ENCODE peak calls at places on chromosomes 11 and 22, in four cellular contexts. H is PC-3, R is GM23248, G is astrocyte. Z is an unnamed sample. For H4K20me1, the result is how much of the 10 kb centered on the place peaks cover.

GRCh38 chr11:9533736-9534473 is 39.6 kb upstream of the WEE1 start:
- DNase-seq in H (no peak), G (peak), R (no peak), Z (no peak)

GRCh38 chr22:50703726-50704509 is 31.3 kb downstream of the SHANK3 start:
- DNase-seq in R (no peak), H (no peak), G (no peak), Z (no peak)

GRCh38 chr11:34840736-34841386 is 75.3 kb downstream of the APIP start:
- DNase-seq in H (peak), R (peak), G (no peak), Z (peak)

GRCh38 chr11:60303661-60304060 is 23.2 kb downstream of the MS4A4A start:
- DNase-seq in G (no peak), R (no peak), H (peak), Z (no peak)

GRCh38 chr11:235180-235997 is 753 bp downstream of the SIRT3 start:
- DNase-seq in R (no peak), G (no peak), H (no peak), Z (no peak)

GRCh38 chr11:47967577-47968230 is 12.7 kb upstream of the PTPRJ start:
- DNase-seq in H (no peak), R (peak), G (peak), Z (no peak)

GRCh38 chr11:128422576-128423370 is 164.6 kb downstream of the ETS1 start:
- DNase-seq in H (no peak), G (no peak), R (no peak), Z (no peak)

GRCh38 chr11:119892311-119892808 is 163.4 kb upstream of the NECTIN1 start:
- DNase-seq in H (no peak), R (no peak), G (no peak), Z (no peak)

GRCh38 chr22:23305922-23306374 is 125.6 kb downstream of the BCR start:
- DNase-seq in G (peak), H (no peak), R (peak), Z (no peak)

GRCh38 chr11:8310743-8311298 is 47.1 kb upstream of the LMO1 start:
- DNase-seq in R (no peak), G (no peak), H (no peak), Z (no peak)

GRCh38 chr11:25928076-25928475 is 403.9 kb upstream of the ANO3 start:
- DNase-seq in H (no peak), R (no peak), G (no peak), Z (no peak)

GRCh38 chr22:37330200-37331033 is 48.1 kb downstream of the CYTH4 start:
- DNase-seq in R (peak), G (peak), H (peak), Z (peak)

GRCh38 chr11:9750551-9750950 is 86.7 kb downstream of the SWAP70 start:
- DNase-seq in G (no peak), R (no peak), H (peak), Z (no peak)

GRCh38 chr11:75275581-75275980 is 35.0 kb downstream of the TPBGL start:
- DNase-seq in H (no peak), R (no peak), G (no peak), Z (peak)

GRCh38 chr11:9313648-9314290 is 624 bp downstream of the TMEM41B start:
- DNase-seq in R (peak), G (peak), H (peak), Z (peak)

GRCh38 chr11:22753401-22753800 is 76.2 kb downstream of the SVIP start:
- DNase-seq in H (no peak), R (no peak), G (no peak), Z (no peak)

GRCh38 chr11:134544095-134544815 is 132.2 kb upstream of the B3GAT1 start:
- DNase-seq in R (no peak), H (no peak), G (no peak), Z (no peak)

GRCh38 chr22:30314918-30315317 is 11.8 kb downstream of the TBC1D10A start:
- DNase-seq in H (no peak), R (no peak), G (peak), Z (no peak)

GRCh38 chr22:42114721-42115120 is 15.9 kb downstream of the CYP2D6 start:
- DNase-seq in G (no peak), H (peak), R (peak), Z (peak)

GRCh38 chr11:76067099-76067498 is 139.2 kb downstream of the WNT11 start:
- DNase-seq in G (peak), R (peak), H (no peak), Z (no peak)

GRCh38 chr11:724733-725386 is 18.8 kb downstream of the EPS8L2 start:
- DNase-seq in R (no peak), G (no peak), H (no peak), Z (no peak)

GRCh38 chr11:35261197-35261596 is 122.2 kb downstream of the CD44 start:
- DNase-seq in H (no peak), R (no peak), G (no peak), Z (no peak)

GRCh38 chr22:33065230-33065629 is 7.0 kb upstream of the SYN3 start:
- DNase-seq in H (no peak), G (no peak), R (no peak), Z (no peak)

GRCh38 chr11:118437736-118438125 is 1.4 kb downstream of the KMT2A start:
- DNase-seq in G (peak), H (peak), R (peak), Z (peak)

GRCh38 chr11:118441770-118442169 is 5.5 kb downstream of the KMT2A start:
- DNase-seq in R (peak), H (no peak), G (no peak), Z (no peak)

GRCh38 chr11:118438314-118438931 is 2.1 kb downstream of the KMT2A start:
- DNase-seq in G (peak), H (peak), R (peak), Z (peak)

GRCh38 chr11:118437046-118437735 is 899 bp downstream of the KMT2A start:
- DNase-seq in H (peak), R (peak), G (peak), Z (peak)

DNA sequence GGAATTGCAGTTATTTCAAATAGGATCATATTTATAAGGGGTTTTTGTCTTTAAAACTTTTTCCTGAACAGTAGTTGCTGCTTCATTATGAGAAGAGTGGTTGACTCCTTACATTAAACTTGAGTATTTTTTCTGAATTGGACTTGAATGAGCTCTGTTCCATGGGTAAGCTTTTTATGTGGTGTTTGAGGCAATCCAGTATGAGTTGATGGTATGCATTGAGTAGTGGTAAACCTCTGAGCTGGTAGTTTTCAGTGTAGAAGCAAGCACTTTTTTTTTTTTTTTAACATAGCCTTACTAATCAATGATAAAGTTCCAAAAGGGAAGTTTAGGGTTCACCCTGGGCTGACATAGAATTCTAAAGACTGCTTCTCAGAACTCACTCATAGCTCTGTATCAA is 3.4 kb downstream of the KMT2A start:
- DNase-seq in H (no peak), G (no peak), R (no peak), Z (no peak)
- H4K20me1 ChIP-seq in H (half or more), G (half or more), R (half or more), Z (half or more)

GRCh38 chr22:20937794-20938148 is 20.6 kb downstream of the CRKL start:
- DNase-seq in R (no peak), G (no peak), H (no peak), Z (no peak)
- H4K20me1 ChIP-seq in R (half or more), G (half or more), H (half or more), Z (under half)

DNA sequence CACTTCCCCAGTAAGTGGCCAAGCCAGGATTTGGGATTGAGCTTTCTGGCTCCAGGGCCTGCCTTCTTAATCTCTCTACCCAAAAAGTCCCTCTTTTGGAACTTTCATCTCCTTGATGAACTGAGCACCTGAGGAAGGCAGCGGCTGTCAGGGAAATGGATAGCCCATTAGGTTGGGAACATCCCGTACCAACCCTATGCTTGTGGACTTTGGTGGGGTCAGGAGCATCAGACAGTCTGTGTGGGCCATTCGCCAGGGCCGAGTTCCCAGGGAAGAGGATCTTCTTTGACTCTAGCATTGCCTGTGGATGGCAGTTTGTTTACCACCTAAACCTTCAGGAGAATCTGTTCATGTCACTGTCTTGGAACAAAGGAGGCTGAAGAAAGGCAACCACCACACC is 30.2 kb downstream of the ARHGEF17 start:
- DNase-seq in H (no peak), R (no peak), G (no peak), Z (no peak)
- H4K20me1 ChIP-seq in H (under half), R (under half), G (half or more), Z (under half)

GRCh38 chr11:125074511-125075241 is 11.6 kb downstream of the SLC37A2 start:
- DNase-seq in R (no peak), H (no peak), G (no peak), Z (no peak)
- H4K20me1 ChIP-seq in R (under half), H (under half), G (under half), Z (under half)

DNA sequence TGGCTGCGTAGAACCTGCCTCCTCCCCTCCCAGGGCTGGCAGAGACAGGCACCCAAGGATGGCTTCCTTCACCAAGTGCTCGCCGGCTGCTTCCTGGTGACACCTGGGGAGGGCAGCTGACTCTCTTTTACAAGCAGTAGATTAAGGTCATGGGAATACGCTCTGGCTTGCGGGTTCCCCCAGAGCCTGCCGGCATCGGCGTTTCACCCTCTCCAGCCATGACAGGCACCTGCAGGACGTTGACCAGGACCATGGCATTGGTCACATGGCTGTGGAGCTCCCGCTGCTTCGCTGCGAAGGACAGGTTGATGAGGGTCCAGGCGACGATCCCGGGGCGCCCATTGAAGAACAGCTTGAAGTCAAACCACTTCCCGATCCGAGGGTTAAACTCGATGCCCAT is 9.5 kb downstream of the DHCR7 start:
- DNase-seq in G (no peak), R (no peak), H (no peak), Z (no peak)
- H4K20me1 ChIP-seq in G (under half), R (under half), H (under half), Z (under half)

DNA sequence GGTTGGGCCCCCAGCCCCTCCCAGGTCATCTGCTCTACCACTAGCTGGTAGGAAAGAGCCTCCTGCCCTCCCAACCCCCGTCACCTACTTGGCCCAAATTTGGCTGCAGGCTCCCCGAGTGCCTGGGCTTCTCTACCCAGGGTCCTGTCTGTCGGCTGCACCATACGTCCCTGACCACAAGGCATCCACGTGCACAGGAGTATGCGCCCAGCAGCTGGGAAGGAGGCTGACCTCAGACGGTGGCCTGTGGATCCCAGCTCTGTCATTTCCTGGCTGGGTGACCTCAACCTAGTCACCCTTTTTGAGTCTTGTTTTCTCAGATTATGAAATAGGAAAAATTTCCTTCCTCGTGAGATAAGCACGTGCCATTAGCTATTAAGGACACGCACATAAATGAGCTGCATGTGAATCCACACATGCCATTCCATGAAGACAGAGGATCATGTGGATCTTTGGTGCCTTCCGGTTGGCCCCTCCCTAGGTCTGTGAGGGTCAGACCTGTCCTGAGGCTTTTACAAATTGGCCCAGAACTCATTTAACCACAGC is 13.7 kb downstream of the CYB561A3 start:
- DNase-seq in H (no peak), G (no peak), R (no peak), Z (no peak)
- H4K20me1 ChIP-seq in H (under half), G (under half), R (under half), Z (under half)

DNA sequence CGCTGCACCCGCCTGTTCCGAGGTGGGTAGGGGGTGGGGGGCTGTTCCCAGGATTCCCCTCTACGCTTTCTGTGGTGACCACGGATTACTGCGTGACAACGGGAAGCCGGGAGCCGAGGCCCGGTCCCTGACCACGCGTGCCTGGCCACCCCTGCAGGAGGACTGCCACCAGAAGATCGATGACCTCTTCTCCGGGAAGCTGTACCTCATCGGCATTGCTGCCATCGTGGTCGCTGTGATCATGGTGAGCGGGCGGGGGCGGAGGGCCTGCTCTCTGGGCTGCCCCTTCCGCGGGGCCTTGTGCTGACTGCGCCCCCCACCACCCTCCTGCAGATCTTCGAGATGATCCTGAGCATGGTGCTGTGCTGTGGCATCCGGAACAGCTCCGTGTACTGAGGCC is 4.1 kb upstream of the TSSC4 start:
- DNase-seq in R (no peak), G (no peak), H (no peak), Z (no peak)
- H4K20me1 ChIP-seq in R (under half), G (under half), H (under half), Z (under half)

DNA sequence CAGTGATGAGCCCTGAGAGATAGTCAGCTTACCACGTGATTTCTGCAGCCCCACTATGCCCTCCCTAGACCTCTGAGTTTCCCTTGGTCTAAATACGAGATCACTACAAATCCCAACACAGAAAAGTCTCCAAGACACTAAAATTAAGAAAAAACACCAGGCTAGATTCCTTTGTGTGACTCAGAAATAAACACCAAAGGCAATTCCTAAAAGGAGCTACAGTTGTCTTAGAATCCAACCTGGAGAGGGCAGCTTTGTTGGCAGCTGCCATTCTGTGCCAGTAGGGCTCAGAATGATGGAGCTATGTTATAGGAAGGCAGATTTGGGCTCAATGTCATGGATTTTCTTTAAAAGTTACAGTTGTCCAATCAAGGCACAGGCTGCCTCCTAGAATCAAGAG is 37.1 kb upstream of the HMGXB4 start:
- DNase-seq in G (no peak), H (no peak), R (no peak), Z (no peak)
- H4K20me1 ChIP-seq in G (under half), H (under half), R (under half), Z (under half)